ENCODE peak calls at places on chromosomes 12 and 14, in nine cellular contexts. H is tibial artery, A is astrocyte of the cerebellum, B is A549, Q is psoas muscle, N is fibroblast of the aortic adventitia, C is mesendoderm, T is kidney, I is uterus. G is an unnamed sample.
A peak's percentile ranks its signal among the peaks of the same experiment; 100 is the strongest.

GRCh38 chr14:61607570-61608244 is 87.6 kb upstream of the HIF1A start:
- DNase-seq in Q (no peak), B (no peak), N (no peak), C (peak; percentile 73), A (no peak), H (no peak), I (no peak), T (no peak), G (no peak)

GRCh38 chr12:17976202-17976601 is 113.8 kb downstream of the RERGL start:
- DNase-seq in N (no peak), C (peak; percentile 68), I (no peak), B (peak; percentile 24), H (no peak), Q (no peak), T (no peak), A (no peak), G (no peak)

GRCh38 chr12:47903151-47903611 is 1.6 kb downstream of the VDR start:
- DNase-seq in I (no peak), B (no peak), H (peak; percentile 34), N (peak; percentile 96), Q (no peak), A (peak; percentile 92), T (no peak), C (no peak), G (peak; percentile 76)

GRCh38 chr14:91511014-91511466 is 930 bp upstream of the PPP4R3A start:
- DNase-seq in T (no peak), C (peak; percentile 55), A (no peak), Q (no peak), H (no peak), N (peak; percentile 58), I (no peak), B (peak; percentile 55), G (no peak)

GRCh38 chr12:25151476-25151875 is 43.5 kb downstream of the DNAI7 start:
- DNase-seq in T (peak; percentile 59), N (peak; percentile 94), B (peak; percentile 80), I (peak; percentile 38), C (peak; percentile 67), H (peak; percentile 49), A (peak; percentile 94), Q (no peak), G (peak; percentile 39)

GRCh38 chr14:99230271-99231141 is 41.5 kb downstream of the BCL11B start:
- DNase-seq in C (peak; percentile 79), A (no peak), N (no peak), I (no peak), H (no peak), B (no peak), Q (no peak), T (peak; percentile 77), G (peak; percentile 45)

GRCh38 chr14:96192975-96193805 is 11.4 kb upstream of the BDKRB2 start:
- DNase-seq in C (no peak), H (no peak), I (no peak), T (peak; percentile 73), N (no peak), A (no peak), B (no peak), Q (no peak), G (no peak)

GRCh38 chr14:23237772-23238594 is at the start of gene RNF212B:
- DNase-seq in H (peak; percentile 92), B (peak; percentile 79), C (peak; percentile 93), A (peak; percentile 79), I (peak; percentile 93), Q (peak; percentile 91), T (peak; percentile 96), N (peak; percentile 77), G (peak; percentile 96)

GRCh38 chr12:76074701-76075336 is 9.7 kb downstream of the NAP1L1 start:
- DNase-seq in B (no peak), C (no peak), N (no peak), H (no peak), T (no peak), A (no peak), I (no peak), Q (no peak), G (no peak)

GRCh38 chr12:113469893-113470743 is 1.6 kb downstream of the LHX5 start:
- DNase-seq in Q (no peak), T (no peak), A (no peak), C (no peak), I (no peak), N (no peak), B (no peak), H (no peak), G (no peak)

GRCh38 chr12:113467514-113468364 is 3.9 kb downstream of the LHX5 start:
- DNase-seq in C (no peak), B (peak; percentile 44), T (peak; percentile 70), H (no peak), A (no peak), I (no peak), Q (no peak), N (no peak), G (no peak)

GRCh38 chr12:113467154-113467513 is 4.5 kb downstream of the LHX5 start:
- DNase-seq in A (no peak), N (no peak), H (no peak), Q (no peak), C (no peak), B (no peak), I (no peak), T (no peak), G (no peak)

GRCh38 chr12:113469224-113469652 is 2.4 kb downstream of the LHX5 start:
- DNase-seq in T (no peak), C (no peak), I (no peak), A (no peak), B (no peak), Q (no peak), N (no peak), H (no peak), G (no peak)

GRCh38 chr12:113468365-113469223 is 3.1 kb downstream of the LHX5 start:
- DNase-seq in T (no peak), H (no peak), N (no peak), B (no peak), C (no peak), I (no peak), A (no peak), Q (no peak), G (no peak)
- H3K4me3 ChIP-seq in T (no peak overlapping the region), H (no peak overlapping the region), N (no peak overlapping the region), B (no peak overlapping the region), C (no peak overlapping the region), I (no peak overlapping the region), A (no peak overlapping the region), Q (no peak overlapping the region), G (no peak overlapping the region)

DNA sequence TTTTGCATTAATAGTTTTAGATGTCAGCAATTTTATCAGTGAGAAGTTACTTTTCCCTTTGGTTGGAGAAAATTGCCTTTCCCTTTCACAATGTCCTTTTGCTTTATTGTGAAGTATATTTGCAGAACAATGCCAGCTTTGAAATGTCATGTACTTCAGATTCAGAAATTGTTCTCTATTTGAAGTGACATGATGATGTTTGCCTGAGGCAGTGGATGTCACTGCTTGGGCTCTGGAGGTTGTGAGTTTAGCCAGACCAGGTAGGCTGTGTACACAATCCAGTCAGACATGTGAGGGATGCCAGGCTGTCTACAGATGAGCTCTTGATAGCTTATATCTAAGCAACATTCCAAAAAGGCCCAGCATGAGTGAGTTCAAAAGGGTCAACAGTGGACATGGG is 451.9 kb upstream of the FBXO33 start:
- DNase-seq in A (no peak), I (no peak), Q (no peak), C (no peak), B (no peak), T (no peak), H (no peak), N (no peak), G (no peak)
- H3K4me3 ChIP-seq in A (no peak overlapping the region), I (no peak overlapping the region), Q (no peak overlapping the region), C (no peak overlapping the region), B (no peak overlapping the region), T (no peak overlapping the region), H (no peak overlapping the region), N (no peak overlapping the region), G (no peak overlapping the region)

GRCh38 chr12:20657496-20657895 is 37.6 kb upstream of the SLCO1C1 start:
- DNase-seq in Q (no peak), N (no peak), C (no peak), H (no peak), T (no peak), B (no peak), A (no peak), I (no peak), G (no peak)

GRCh38 chr12:20656600-20656999 is 38.5 kb upstream of the SLCO1C1 start:
- DNase-seq in Q (no peak), C (no peak), I (no peak), N (no peak), A (no peak), T (no peak), B (no peak), H (no peak), G (no peak)

DNA sequence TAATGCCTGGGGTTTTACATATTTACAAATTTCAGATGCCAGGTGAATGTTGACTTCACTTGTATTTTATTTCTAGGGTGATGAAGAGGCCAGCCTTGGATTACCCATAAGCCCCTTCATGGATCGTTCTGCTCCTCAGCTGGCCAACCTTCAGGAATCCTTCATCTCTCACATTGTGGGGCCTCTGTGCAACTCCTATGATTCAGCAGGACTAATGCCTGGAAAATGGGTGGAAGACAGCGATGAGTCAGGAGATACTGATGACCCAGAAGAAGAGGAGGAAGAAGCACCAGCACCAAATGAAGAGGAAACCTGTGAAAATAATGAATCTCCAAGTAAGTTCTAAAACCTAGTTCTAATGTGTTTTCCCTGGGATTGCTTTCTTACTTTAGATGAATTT is 41.3 kb upstream of the SLCO1C1 start:
- DNase-seq in B (no peak), A (no peak), Q (no peak), C (no peak), T (no peak), N (peak; percentile 5), I (no peak), H (no peak), G (no peak)
- H3K4me3 ChIP-seq in B (no peak overlapping the region), A (no peak overlapping the region), Q (no peak overlapping the region), C (no peak overlapping the region), T (no peak overlapping the region), N (no peak overlapping the region), I (no peak overlapping the region), H (no peak overlapping the region), G (no peak overlapping the region)

GRCh38 chr14:105015242-105015641 is 5.6 kb downstream of the CDCA4 start:
- DNase-seq in B (no peak), A (no peak), I (no peak), T (no peak), Q (no peak), N (no peak), H (no peak), C (peak; percentile 35), G (no peak)
- H3K4me3 ChIP-seq in B (no peak overlapping the region), A (no peak overlapping the region), I (no peak overlapping the region), T (no peak overlapping the region), Q (no peak overlapping the region), N (no peak overlapping the region), H (no peak overlapping the region), C (no peak overlapping the region), G (no peak overlapping the region)

GRCh38 chr14:73239463-73240241 is 2.3 kb downstream of the PAPLN start:
- DNase-seq in T (peak; percentile 85), C (peak; percentile 14), I (peak; percentile 61), H (peak; percentile 77), B (no peak), N (peak; percentile 63), A (peak; percentile 53), Q (peak; percentile 65), G (peak; percentile 41)
- H3K4me3 ChIP-seq in T (peak overlapping the region; percentile 41), C (no peak overlapping the region), I (peak overlapping the region; percentile 36), H (peak overlapping the region; percentile 50), B (no peak overlapping the region), N (peak overlapping the region; percentile 40), A (peak overlapping the region; percentile 49), Q (peak overlapping the region; percentile 55), G (peak overlapping the region; percentile 46)

DNA sequence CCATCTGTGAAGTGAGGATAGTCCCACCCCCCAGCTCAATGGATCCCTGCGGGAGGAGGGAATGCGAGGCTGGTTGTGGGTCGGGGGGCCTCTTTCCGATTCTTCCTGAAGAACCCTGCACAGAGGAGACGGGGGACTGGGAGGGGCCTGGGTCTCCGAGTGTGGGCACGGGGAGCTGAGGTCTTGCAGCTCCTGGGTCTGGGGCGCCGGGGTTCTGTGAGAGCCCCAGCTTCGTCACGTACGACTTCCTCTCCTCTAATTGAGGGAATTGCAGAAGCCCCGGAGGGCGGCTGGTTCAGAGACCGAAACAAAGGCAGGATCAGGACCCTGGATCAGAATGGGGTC is 66.6 kb downstream of the DIO3 start:
- DNase-seq in I (no peak), N (no peak), B (no peak), C (no peak), T (no peak), A (no peak), Q (no peak), H (no peak), G (no peak)
- H3K4me3 ChIP-seq in I (no peak overlapping the region), N (no peak overlapping the region), B (no peak overlapping the region), C (no peak overlapping the region), T (no peak overlapping the region), A (no peak overlapping the region), Q (peak overlapping the region; percentile 42), H (no peak overlapping the region), G (no peak overlapping the region)